ENCODE peak calls at places on chromosomes 2 and 18, in seven cellular contexts. I is NCI-H2029 treated with DMSO at 0.1 percent for 48 hours; A is left lung; O is omental fat pad; R is activated naive CD4-positive, alpha-beta T cell treated with anti-CD3 and anti-CD28 coated beads, Interleukin-2, amount 50 U/mL, for 16 hours; Y is naive thymus-derived CD8-positive, alpha-beta T cell; J is HFFc6. L is an unnamed sample.

GRCh38 chr2:28664120-28664842 is 87.3 kb upstream of the PPP1CB start:
- DNase-seq in I (no peak), Y (no peak), R (no peak), J (no peak), A (no peak), O (no peak), L (no peak)

GRCh38 chr2:146317959-146318358 is 1526.9 kb upstream of the ACVR2A start:
- DNase-seq in I (no peak), J (peak; percentile 65), O (no peak), R (no peak), Y (no peak), A (no peak), L (no peak)

GRCh38 chr2:241902357-241902991 is 32.9 kb downstream of the RTP5 start:
- DNase-seq in J (no peak), A (peak; percentile 74), Y (no peak), I (no peak), R (no peak), O (no peak), L (no peak)

GRCh38 chr2:43174368-43175186 is 51.8 kb downstream of the ZFP36L2 start:
- DNase-seq in O (no peak), R (peak; percentile 81), A (peak; percentile 83), I (no peak), J (no peak), Y (peak; percentile 89), L (peak; percentile 73)

GRCh38 chr18:1585881-1586488 is 681.3 kb downstream of the ADCYAP1 start:
- DNase-seq in I (peak; percentile 10), R (no peak), Y (peak; percentile 4), O (no peak), A (no peak), J (peak; percentile 28), L (no peak)

GRCh38 chr18:7158201-7158600 is 40.6 kb upstream of the LAMA1 start:
- DNase-seq in R (no peak), Y (no peak), A (no peak), O (no peak), I (no peak), J (peak; percentile 37), L (no peak)

GRCh38 chr2:12261993-12262680 is 454.6 kb upstream of the TRIB2 start:
- DNase-seq in O (no peak), Y (no peak), J (no peak), R (no peak), I (no peak), A (no peak), L (no peak)

GRCh38 chr2:182228073-182228473 is 198.8 kb downstream of the PDE1A start:
- DNase-seq in J (no peak), A (no peak), O (no peak), R (no peak), I (peak; percentile 96), Y (no peak), L (no peak)

GRCh38 chr2:57878573-57878910 is 168.1 kb upstream of the VRK2 start:
- DNase-seq in O (no peak), J (no peak), A (no peak), R (no peak), I (peak; percentile 56), Y (no peak), L (no peak)

GRCh38 chr2:233247744-233248143 is 3.7 kb upstream of the ATG16L1 start:
- DNase-seq in I (no peak), R (peak; percentile 72), J (peak; percentile 58), A (no peak), Y (no peak), O (no peak), L (no peak)

GRCh38 chr18:51235011-51235789 is 37.7 kb upstream of the MEX3C start:
- DNase-seq in J (no peak), I (no peak), A (no peak), O (no peak), Y (no peak), R (no peak), L (no peak)

GRCh38 chr18:77676901-77677300 is 427.3 kb downstream of the GALR1 start:
- DNase-seq in R (no peak), J (no peak), A (no peak), O (no peak), Y (no peak), I (no peak), L (no peak)

GRCh38 chr2:74010087-74010541 is 25.4 kb downstream of the TET3 start:
- DNase-seq in R (no peak), I (peak; percentile 79), A (no peak), O (no peak), Y (no peak), J (no peak), L (no peak)

GRCh38 chr2:96839288-96839874 is 4.4 kb downstream of the ANKRD23 start:
- DNase-seq in A (peak; percentile 90), R (peak; percentile 75), J (no peak), O (no peak), I (peak; percentile 11), Y (peak; percentile 85), L (no peak)

GRCh38 chr2:240999001-240999791 is 778 bp downstream of the SNED1 start:
- DNase-seq in I (no peak), Y (no peak), J (no peak), O (no peak), R (peak; percentile 8), A (peak; percentile 81), L (peak; percentile 84)

GRCh38 chr2:72973566-72974435 is 56.5 kb downstream of the EMX1 start:
- DNase-seq in J (peak; percentile 22), I (peak; percentile 2), R (peak; percentile 26), Y (peak; percentile 27), A (peak; percentile 63), O (no peak), L (peak; percentile 13)

GRCh38 chr2:240645346-240646060 is 20.2 kb downstream of the GPR35 start:
- DNase-seq in J (no peak), I (no peak), A (peak; percentile 53), O (no peak), R (no peak), Y (no peak), L (no peak)

GRCh38 chr18:7566587-7567486 is at the start of gene PTPRM:
- DNase-seq in A (peak; percentile 93), R (peak; percentile 37), J (peak; percentile 64), I (no peak), O (peak; percentile 33), Y (peak; percentile 40), L (peak; percentile 93)

GRCh38 chr18:9447334-9447733 is 28.0 kb upstream of the RALBP1 start:
- DNase-seq in A (no peak), J (no peak), O (no peak), R (no peak), Y (no peak), I (no peak), L (no peak)

GRCh38 chr18:67104700-67105284 is 411.7 kb downstream of the DSEL start:
- DNase-seq in R (peak; percentile 17), Y (peak; percentile 41), J (peak; percentile 34), O (peak; percentile 27), I (peak; percentile 2), A (no peak), L (peak; percentile 46)

GRCh38 chr2:98870516-98871158 is 65.4 kb downstream of the CRACDL start:
- DNase-seq in O (no peak), I (peak; percentile 69), J (no peak), A (no peak), R (no peak), Y (no peak), L (no peak)

GRCh38 chr18:70366174-70366573 is 77.3 kb downstream of the SOCS6 start:
- DNase-seq in Y (no peak), O (no peak), I (no peak), R (no peak), J (no peak), A (no peak), L (no peak)

GRCh38 chr18:67924656-67925055 is 408.1 kb upstream of the DSEL start:
- DNase-seq in A (no peak), O (no peak), R (no peak), Y (no peak), I (no peak), J (no peak), L (no peak)

GRCh38 chr18:13710460-13710859 is 15.9 kb downstream of the FAM210A start:
- DNase-seq in I (no peak), J (peak; percentile 60), Y (no peak), O (no peak), R (no peak), A (no peak), L (no peak)

GRCh38 chr2:240121190-240121589 is 14.9 kb downstream of the COPS9 start:
- DNase-seq in A (no peak), I (no peak), R (no peak), O (no peak), Y (no peak), J (no peak), L (no peak)

GRCh38 chr2:30486655-30487054 is 39.6 kb downstream of the LCLAT1 start:
- DNase-seq in Y (no peak), A (no peak), R (no peak), I (no peak), O (no peak), J (no peak), L (no peak)

GRCh38 chr2:163401481-163401880 is 334.3 kb downstream of the FIGN start:
- DNase-seq in A (no peak), Y (no peak), O (peak; percentile 32), R (no peak), I (no peak), J (peak; percentile 1), L (no peak)

L was measured in aorta.